ENCODE peak calls at places on chromosome 1, in ten cellular contexts. T is left ventricle myocardium inferior; D is psoas muscle; O is OCI-LY7; K is CD8-positive, alpha-beta T cell; G is epithelial cell of prostate; S is ovary; J is tibial nerve; M is K562; E is A673. X is an unnamed sample.
A peak's percentile ranks its signal among the peaks of the same experiment; 100 is the strongest.

GRCh38 chr1:162250004-162250730 is 126.5 kb downstream of the SPATA46 start:
- DNase-seq in T (no peak), D (no peak), O (no peak), K (no peak), G (no peak), S (no peak), J (no peak), M (no peak), E (no peak), X (no peak)

GRCh38 chr1:60510162-60510561 is 436.6 kb upstream of the C1orf87 start:
- DNase-seq in T (no peak), D (no peak), O (no peak), K (no peak), G (no peak), S (no peak), J (no peak), M (no peak), E (no peak), X (no peak)

GRCh38 chr1:171869097-171869496 is 27.8 kb downstream of the DNM3 start:
- DNase-seq in T (no peak), D (no peak), O (no peak), K (no peak), G (no peak), S (no peak), J (no peak), M (no peak), E (no peak), X (no peak)

GRCh38 chr1:16101618-16102017 is 28.2 kb upstream of the FAM131C start:
- DNase-seq in T (no peak), D (no peak), O (no peak), K (no peak), G (no peak), S (no peak), J (no peak), M (no peak), E (no peak), X (peak; percentile 48)

GRCh38 chr1:211843507-211844298 is 13.1 kb upstream of the LPGAT1 start:
- DNase-seq in T (no peak), D (no peak), O (no peak), K (no peak), G (no peak), S (no peak), J (no peak), M (no peak), E (no peak), X (no peak)

GRCh38 chr1:107953551-107953950 is 11.4 kb downstream of the VAV3 start:
- DNase-seq in T (no peak), D (no peak), O (no peak), K (no peak), G (no peak), S (no peak), J (no peak), M (no peak), E (no peak), X (no peak)

GRCh38 chr1:113975211-113975895 is 3.9 kb upstream of the OLFML3 start:
- DNase-seq in T (no peak), D (no peak), O (no peak), K (no peak), G (no peak), S (no peak), J (no peak), M (no peak), E (no peak), X (no peak)

GRCh38 chr1:228094432-228095016 is 8.6 kb downstream of the C1orf35 start:
- DNase-seq in T (no peak), D (peak; percentile 19), O (peak; percentile 40), K (no peak), G (no peak), S (no peak), J (no peak), M (no peak), E (no peak), X (no peak)

GRCh38 chr1:66681686-66682085 is 70.6 kb upstream of the DYNLT5 start:
- DNase-seq in T (no peak), D (no peak), O (no peak), K (no peak), G (no peak), S (no peak), J (no peak), M (no peak), E (no peak), X (no peak)

GRCh38 chr1:94962745-94963265 is 35.9 kb upstream of the CNN3 start:
- DNase-seq in T (no peak), D (no peak), O (peak; percentile 86), K (peak; percentile 58), G (no peak), S (peak; percentile 60), J (no peak), M (no peak), E (no peak), X (no peak)

GRCh38 chr1:236156512-236157208 is 14.3 kb downstream of the GPR137B start:
- DNase-seq in T (no peak), D (no peak), O (peak; percentile 86), K (no peak), G (no peak), S (no peak), J (no peak), M (no peak), E (no peak), X (peak; percentile 85)

GRCh38 chr1:230427981-230428380 is 1.8 kb upstream of the PGBD5 start:
- DNase-seq in T (no peak), D (no peak), O (no peak), K (no peak), G (no peak), S (no peak), J (no peak), M (no peak), E (no peak), X (no peak)
- H3K27ac ChIP-seq in T (no peak overlapping the region), D (no peak overlapping the region), O (no peak overlapping the region), K (no peak overlapping the region), G (no peak overlapping the region), S (no peak overlapping the region), J (no peak overlapping the region), M (no peak overlapping the region), E (no peak overlapping the region), X (no peak overlapping the region)

DNA sequence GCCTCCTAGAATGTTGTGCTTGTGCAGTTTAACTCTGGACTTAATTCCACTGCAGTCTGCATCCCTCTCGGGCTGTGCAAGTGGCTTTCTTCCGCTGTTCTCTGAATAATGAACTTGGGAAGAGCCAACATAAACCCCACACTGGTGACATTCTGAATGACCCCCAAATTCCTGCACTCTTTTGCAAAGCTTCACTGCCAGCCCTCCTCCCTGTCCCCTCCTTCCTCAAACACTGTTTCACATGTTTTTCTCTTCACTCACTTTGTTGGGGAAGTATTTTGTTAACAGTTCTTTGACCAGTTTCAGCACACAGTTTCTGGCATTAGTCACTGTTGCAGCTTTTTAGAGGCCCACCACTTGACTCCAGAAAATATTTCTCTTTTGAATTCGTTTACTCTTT is 39.7 kb downstream of the GNG12 start:
- DNase-seq in T (no peak), D (no peak), O (no peak), K (no peak), G (no peak), S (no peak), J (no peak), M (no peak), E (no peak), X (no peak)
- H3K27ac ChIP-seq in T (peak overlapping the region; percentile 31), D (no peak overlapping the region), O (no peak overlapping the region), K (no peak overlapping the region), G (peak overlapping the region; percentile 81), S (no peak overlapping the region), J (peak overlapping the region; percentile 16), M (no peak overlapping the region), E (no peak overlapping the region), X (peak overlapping the region; percentile 99)

GRCh38 chr1:226915672-226915995 is 24.5 kb upstream of the COQ8A start:
- DNase-seq in T (no peak), D (no peak), O (no peak), K (no peak), G (no peak), S (no peak), J (no peak), M (no peak), E (no peak), X (no peak)
- H3K27ac ChIP-seq in T (peak overlapping the region; percentile 73), D (no peak overlapping the region), O (no peak overlapping the region), K (no peak overlapping the region), G (no peak overlapping the region), S (no peak overlapping the region), J (no peak overlapping the region), M (peak overlapping the region; percentile 5), E (no peak overlapping the region), X (no peak overlapping the region)

GRCh38 chr1:200894712-200895447 is at the start of gene INAVA:
- DNase-seq in T (no peak), D (no peak), O (no peak), K (no peak), G (peak; percentile 78), S (no peak), J (no peak), M (no peak), E (no peak), X (peak; percentile 33)
- H3K27ac ChIP-seq in T (no peak within 1 kb of the TSS), D (no peak within 1 kb of the TSS), O (no peak within 1 kb of the TSS), K (no peak within 1 kb of the TSS), G (peak within 1 kb of the TSS; percentile 94), S (no peak within 1 kb of the TSS), J (no peak within 1 kb of the TSS), M (no peak within 1 kb of the TSS), E (no peak within 1 kb of the TSS), X (no peak within 1 kb of the TSS)

DNA sequence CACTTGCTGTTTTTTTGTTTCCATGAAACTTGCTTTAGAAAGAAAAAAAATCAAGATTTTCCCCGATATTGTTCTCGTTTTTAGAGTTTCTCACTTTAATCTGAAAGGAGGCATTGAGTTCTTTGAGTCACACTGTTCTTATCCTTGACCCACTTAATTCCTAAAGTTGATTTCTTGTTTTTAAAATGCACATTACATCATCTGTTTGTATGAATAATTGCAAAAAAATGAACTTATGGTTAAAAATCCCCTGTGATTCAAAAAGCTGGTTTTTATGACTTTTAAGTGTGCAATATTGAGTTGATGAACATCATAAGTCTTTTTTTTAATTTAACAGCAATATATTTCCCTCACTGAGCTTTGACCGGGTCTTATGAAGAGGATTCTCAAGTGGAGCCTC is 131.6 kb downstream of the SNX7 start:
- DNase-seq in T (no peak), D (no peak), O (no peak), K (no peak), G (no peak), S (no peak), J (no peak), M (no peak), E (no peak), X (no peak)
- H3K27ac ChIP-seq in T (no peak overlapping the region), D (no peak overlapping the region), O (no peak overlapping the region), K (no peak overlapping the region), G (no peak overlapping the region), S (no peak overlapping the region), J (no peak overlapping the region), M (no peak overlapping the region), E (no peak overlapping the region), X (no peak overlapping the region)

DNA sequence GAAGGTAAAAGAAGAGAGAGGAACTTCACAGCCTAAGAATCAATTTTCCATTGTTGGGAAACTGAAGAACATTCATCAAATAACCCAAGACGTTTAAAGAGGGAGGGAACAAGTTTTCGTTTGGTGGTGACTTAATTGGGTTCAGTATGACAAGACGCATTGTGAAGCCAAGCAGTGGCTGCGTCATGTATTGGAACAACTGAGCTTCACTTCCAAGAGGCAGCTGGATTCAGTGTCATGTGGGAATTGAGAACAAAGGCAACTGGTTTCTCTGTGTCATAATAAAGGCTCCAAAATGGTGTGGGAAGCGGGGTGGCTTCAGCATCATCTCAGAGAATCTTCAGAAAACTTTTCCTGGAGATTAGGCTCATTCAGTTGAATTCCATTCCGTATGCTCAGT is 29.8 kb upstream of the RC3H1 start:
- DNase-seq in T (no peak), D (peak; percentile 57), O (no peak), K (no peak), G (no peak), S (no peak), J (peak; percentile 37), M (no peak), E (peak; percentile 21), X (no peak)
- H3K27ac ChIP-seq in T (no peak overlapping the region), D (no peak overlapping the region), O (no peak overlapping the region), K (no peak overlapping the region), G (no peak overlapping the region), S (no peak overlapping the region), J (peak overlapping the region; percentile 0), M (no peak overlapping the region), E (no peak overlapping the region), X (no peak overlapping the region)

GRCh38 chr1:54489627-54490240 is 58.3 kb upstream of the ACOT11 start:
- DNase-seq in T (no peak), D (no peak), O (no peak), K (no peak), G (no peak), S (no peak), J (no peak), M (no peak), E (no peak), X (no peak)
- H3K27ac ChIP-seq in T (peak overlapping the region; percentile 95), D (peak overlapping the region; percentile 87), O (no peak overlapping the region), K (no peak overlapping the region), G (no peak overlapping the region), S (no peak overlapping the region), J (peak overlapping the region; percentile 85), M (no peak overlapping the region), E (peak overlapping the region; percentile 83), X (no peak overlapping the region)

X was measured in aorta.